ENCODE peak calls at places on chromosome 15, in nine cellular contexts. J is GM12891; O is iPS-NIHi11; V is cardiac muscle cell; X is stimulated activated naive CD8-positive, alpha-beta T cell treated with anti-CD3 and anti-CD28 coated beads, Interleukin-15, Interleukin-2, amounts not matched to agents 100 U/mL and 50 U/mL, for 24 hours; N is heart right ventricle; R is GM10248; C is fibroblast of the conjunctiva; P is GM13977. A is an unnamed sample.
A peak's percentile ranks its signal among the peaks of the same experiment; 100 is the strongest.

GRCh38 chr15:78508272-78508671 is 895 bp downstream of the HYKK start:
- DNase-seq in J (no peak), O (no peak), V (no peak), X (no peak), N (no peak), R (no peak), C (no peak), P (no peak), A (no peak)

GRCh38 chr15:40722934-40723333 is 28.0 kb downstream of the RAD51 start:
- DNase-seq in J (no peak), O (no peak), V (no peak), X (no peak), N (no peak), R (no peak), C (no peak), P (no peak), A (no peak)

GRCh38 chr15:74200871-74201419 is 1.6 kb downstream of the STRA6 start:
- DNase-seq in J (no peak), O (no peak), V (peak; percentile 63), X (no peak), N (no peak), R (no peak), C (no peak), P (no peak), A (no peak)

GRCh38 chr15:40249477-40250303 is 10.8 kb downstream of the PAK6 start:
- DNase-seq in J (no peak), O (no peak), V (peak; percentile 26), X (no peak), N (no peak), R (no peak), C (no peak), P (no peak), A (no peak)

GRCh38 chr15:98899266-98900021 is 108.1 kb downstream of the PGPEP1L start:
- DNase-seq in J (no peak), O (no peak), V (peak; percentile 49), X (no peak), N (no peak), R (no peak), C (no peak), P (no peak), A (peak; percentile 96)

GRCh38 chr15:40925863-40926658 is 3.1 kb upstream of the DLL4 start:
- DNase-seq in J (no peak), O (no peak), V (no peak), X (no peak), N (no peak), R (no peak), C (no peak), P (no peak), A (no peak)

GRCh38 chr15:45588199-45588910 is 1.2 kb downstream of the BLOC1S6 start:
- DNase-seq in J (no peak), O (no peak), V (peak; percentile 12), X (no peak), N (no peak), R (no peak), C (no peak), P (no peak), A (no peak)

GRCh38 chr15:70243686-70244540 is 146.2 kb upstream of the TLE3 start:
- DNase-seq in J (no peak), O (no peak), V (no peak), X (no peak), N (no peak), R (no peak), C (no peak), P (no peak), A (no peak)

GRCh38 chr15:88187195-88187594 is 69.3 kb downstream of the NTRK3 start:
- DNase-seq in J (no peak), O (no peak), V (peak; percentile 6), X (no peak), N (no peak), R (no peak), C (no peak), P (no peak), A (no peak)

GRCh38 chr15:31970007-31970406 is 60.3 kb upstream of the CHRNA7 start:
- DNase-seq in J (no peak), O (no peak), V (no peak), X (no peak), N (no peak), R (no peak), C (no peak), P (no peak), A (no peak)

GRCh38 chr15:66802087-66803001 is 100.3 kb downstream of the SMAD6 start:
- DNase-seq in J (no peak), O (no peak), V (peak; percentile 57), X (no peak), N (no peak), R (no peak), C (peak; percentile 34), P (no peak), A (no peak)

GRCh38 chr15:51401872-51402517 is 60.5 kb downstream of the GLDN start:
- DNase-seq in J (peak; percentile 29), O (peak; percentile 80), V (peak; percentile 62), X (peak; percentile 18), N (peak; percentile 34), R (peak; percentile 63), C (no peak), P (peak; percentile 51), A (no peak)

GRCh38 chr15:69855172-69855562 is 242.6 kb downstream of the TLE3 start:
- DNase-seq in J (no peak), O (no peak), V (no peak), X (no peak), N (no peak), R (no peak), C (no peak), P (no peak), A (no peak)

A was measured in NCI-H460.